ENCODE peak calls at places on chromosomes 6 and 20, in eight cellular contexts. B is GM12865, H is H9, U is endothelial cell, R is body of pancreas, Q is WTC11, M is OCI-LY7, F is A673. O is an unnamed sample.

GRCh38 chr20:3367125-3367524 is 40.3 kb downstream of the DNAAF9 start:
- DNase-seq in B (no peak), H (no peak), U (no peak), R (no peak), Q (no peak), M (no peak), F (no peak), O (no peak)

GRCh38 chr6:93407186-93407585 is 12.2 kb downstream of the EPHA7 start:
- DNase-seq in B (no peak), H (no peak), U (no peak), R (no peak), Q (no peak), M (no peak), F (peak), O (no peak)

GRCh38 chr6:77034161-77034560 is 429.1 kb downstream of the HTR1B start:
- DNase-seq in B (no peak), H (peak), U (peak), R (no peak), Q (peak), M (no peak), F (no peak), O (no peak)

GRCh38 chr6:123940551-123940950 is 136.9 kb downstream of the NKAIN2 start:
- DNase-seq in B (no peak), H (no peak), U (no peak), R (no peak), Q (no peak), M (no peak), F (no peak), O (no peak)

GRCh38 chr6:161233986-161234620 is 39.8 kb downstream of the AGPAT4 start:
- DNase-seq in B (no peak), H (no peak), U (no peak), R (peak), Q (no peak), M (no peak), F (peak), O (no peak)

GRCh38 chr6:143427109-143427817 is 23.2 kb downstream of the ADAT2 start:
- DNase-seq in B (peak), H (peak), U (peak), R (peak), Q (peak), M (peak), F (peak), O (no peak)

GRCh38 chr20:53599910-53600632 is 6.4 kb upstream of the ZNF217 start:
- DNase-seq in B (no peak), H (no peak), U (no peak), R (no peak), Q (no peak), M (no peak), F (no peak), O (no peak)

GRCh38 chr20:15056231-15056630 is 718.8 kb upstream of the FLRT3 start:
- DNase-seq in B (no peak), H (no peak), U (no peak), R (no peak), Q (no peak), M (no peak), F (no peak), O (no peak)

GRCh38 chr6:164108869-164109769 is 694.6 kb downstream of the QKI start:
- DNase-seq in B (no peak), H (no peak), U (no peak), R (peak), Q (no peak), M (no peak), F (no peak), O (no peak)

GRCh38 chr20:4165984-4166725 is 150.8 kb upstream of the RNF24 start:
- DNase-seq in B (no peak), H (no peak), U (no peak), R (no peak), Q (no peak), M (no peak), F (no peak), O (no peak)

GRCh38 chr20:25418779-25419178 is 11.3 kb downstream of the GINS1 start:
- DNase-seq in B (no peak), H (no peak), U (no peak), R (no peak), Q (no peak), M (no peak), F (no peak), O (no peak)

GRCh38 chr6:36911946-36912555 is 26.3 kb downstream of the C6orf89 start:
- DNase-seq in B (peak), H (no peak), U (peak), R (peak), Q (no peak), M (peak), F (no peak), O (no peak)

GRCh38 chr6:85460951-85461805 is 11.3 kb downstream of the NT5E start:
- DNase-seq in B (peak), H (no peak), U (no peak), R (no peak), Q (no peak), M (peak), F (no peak), O (no peak)

GRCh38 chr6:11718031-11718430 is 60.6 kb downstream of the ADTRP start:
- DNase-seq in B (no peak), H (no peak), U (no peak), R (no peak), Q (no peak), M (no peak), F (no peak), O (no peak)

GRCh38 chr6:153170511-153170910 is 39.4 kb upstream of the RGS17 start:
- DNase-seq in B (no peak), H (no peak), U (no peak), R (no peak), Q (no peak), M (no peak), F (peak), O (no peak)

GRCh38 chr6:32198345-32198696 is 5.9 kb upstream of the GPSM3 start:
- DNase-seq in B (no peak), H (no peak), U (no peak), R (no peak), Q (no peak), M (no peak), F (no peak), O (no peak)

GRCh38 chr6:125899726-125900182 is 56.8 kb upstream of the HINT3 start:
- DNase-seq in B (no peak), H (peak), U (no peak), R (peak), Q (no peak), M (no peak), F (no peak), O (no peak)

GRCh38 chr20:62321521-62321948 is 18.7 kb downstream of the ADRM1 start:
- DNase-seq in B (peak), H (peak), U (no peak), R (no peak), Q (peak), M (peak), F (no peak), O (no peak)

GRCh38 chr6:4916954-4917561 is 86.8 kb downstream of the RPP40 start:
- DNase-seq in B (no peak), H (no peak), U (no peak), R (no peak), Q (no peak), M (no peak), F (no peak), O (no peak)

GRCh38 chr20:57176842-57177241 is 89.6 kb downstream of the BMP7 start:
- DNase-seq in B (no peak), H (no peak), U (no peak), R (no peak), Q (no peak), M (no peak), F (no peak), O (no peak)

GRCh38 chr6:119887671-119888070 is 538.1 kb upstream of the MAN1A1 start:
- DNase-seq in B (no peak), H (no peak), U (no peak), R (no peak), Q (no peak), M (no peak), F (no peak), O (no peak)

GRCh38 chr6:27168586-27169443 is 78.7 kb upstream of the PRSS16 start:
- DNase-seq in B (no peak), H (no peak), U (no peak), R (no peak), Q (no peak), M (no peak), F (no peak), O (no peak)

GRCh38 chr6:95109212-95109611 is 468.1 kb upstream of the MANEA start:
- DNase-seq in B (no peak), H (no peak), U (no peak), R (no peak), Q (no peak), M (no peak), F (no peak), O (no peak)

GRCh38 chr20:37781626-37782025 is 87.8 kb downstream of the CTNNBL1 start:
- DNase-seq in B (peak), H (no peak), U (no peak), R (no peak), Q (no peak), M (no peak), F (no peak), O (no peak)

GRCh38 chr6:12536416-12536815 is 180.2 kb upstream of the PHACTR1 start:
- DNase-seq in B (no peak), H (no peak), U (no peak), R (no peak), Q (no peak), M (no peak), F (peak), O (no peak)

GRCh38 chr6:157558049-157558448 is 177.1 kb downstream of the ZDHHC14 start:
- DNase-seq in B (no peak), H (no peak), U (no peak), R (no peak), Q (no peak), M (peak), F (no peak), O (peak)

GRCh38 chr6:90983462-90983861 is 396.6 kb upstream of the MAP3K7 start:
- DNase-seq in B (no peak), H (no peak), U (no peak), R (no peak), Q (no peak), M (no peak), F (no peak), O (no peak)

GRCh38 chr6:116616757-116617093 is 446 bp downstream of the RSPH4A start:
- DNase-seq in B (peak), H (peak), U (peak), R (peak), Q (peak), M (no peak), F (peak), O (no peak)

GRCh38 chr6:29602564-29603361 is 17.8 kb downstream of the OR2H2 start:
- DNase-seq in B (peak), H (peak), U (peak), R (no peak), Q (peak), M (peak), F (peak), O (no peak)

GRCh38 chr20:62665826-62666735 is 23.8 kb downstream of the SLCO4A1 start:
- DNase-seq in B (no peak), H (no peak), U (no peak), R (no peak), Q (no peak), M (no peak), F (no peak), O (no peak)

GRCh38 chr6:3209114-3210023 is 18.1 kb downstream of the TUBB2B start:
- DNase-seq in B (peak), H (peak), U (no peak), R (no peak), Q (peak), M (peak), F (peak), O (no peak)
- TF ChIP-seq CTCF in B (no peak), H (peak), U (no peak), R (no peak), Q (no peak), M (no peak), F (no peak), O (no peak)

GRCh38 chr20:10463622-10464021 is 28.5 kb downstream of the SLX4IP start:
- DNase-seq in B (no peak), H (no peak), U (no peak), R (no peak), Q (no peak), M (no peak), F (no peak), O (no peak)

GRCh38 chr20:10469599-10469998 is 34.5 kb downstream of the SLX4IP start:
- DNase-seq in B (peak), H (no peak), U (peak), R (peak), Q (no peak), M (peak), F (peak), O (no peak)

GRCh38 chr20:10467985-10468845 is 33.1 kb downstream of the SLX4IP start:
- DNase-seq in B (no peak), H (no peak), U (no peak), R (no peak), Q (no peak), M (no peak), F (no peak), O (no peak)

GRCh38 chr20:10466855-10467254 is 31.8 kb downstream of the SLX4IP start:
- DNase-seq in B (no peak), H (no peak), U (no peak), R (no peak), Q (no peak), M (no peak), F (peak), O (no peak)

DNA sequence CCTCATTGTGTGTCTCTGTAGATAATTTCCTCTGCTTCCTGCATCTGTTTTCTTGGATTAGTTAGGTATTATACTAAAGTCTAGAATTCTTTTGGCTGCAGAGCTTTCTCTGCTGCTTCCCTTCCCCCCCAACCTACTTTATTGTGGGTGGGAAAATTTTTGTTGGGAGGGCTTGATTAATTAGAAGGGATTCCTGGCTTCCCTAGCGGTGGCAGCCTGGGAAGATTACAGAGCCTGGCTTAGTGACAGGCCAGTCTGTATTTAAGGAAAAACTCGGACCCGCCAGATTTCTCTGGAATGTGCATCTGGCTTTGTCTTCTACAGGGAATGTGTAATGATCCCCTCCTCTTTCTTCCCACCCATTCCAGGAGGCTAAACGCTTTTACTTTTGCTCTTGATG is 31.2 kb downstream of the SLX4IP start:
- DNase-seq in B (no peak), H (peak), U (peak), R (no peak), Q (peak), M (no peak), F (peak), O (no peak)
- TF ChIP-seq CTCF in B (no peak), H (peak), U (no peak), R (no peak), Q (no peak), M (no peak), F (no peak), O (no peak)

GRCh38 chr6:44128020-44128917 is 915 bp downstream of the TMEM63B start:
- DNase-seq in B (peak), H (peak), U (peak), R (peak), Q (peak), M (peak), F (no peak), O (no peak)
- TF ChIP-seq CTCF in B (no peak), H (peak), U (no peak), R (no peak), Q (no peak), M (peak), F (no peak), O (no peak)

GRCh38 chr6:150620763-150621162 is 21.1 kb downstream of the PLEKHG1 start:
- DNase-seq in B (no peak), H (no peak), U (no peak), R (no peak), Q (no peak), M (no peak), F (no peak), O (no peak)
- TF ChIP-seq CTCF in B (no peak), H (no peak), U (no peak), R (no peak), Q (no peak), M (no peak), F (no peak), O (no peak)

GRCh38 chr6:129385117-129385516 is 324.9 kb downstream of the ARHGAP18 start:
- DNase-seq in B (no peak), H (no peak), U (no peak), R (no peak), Q (no peak), M (no peak), F (no peak), O (no peak)

GRCh38 chr6:129381885-129382284 is 328.1 kb downstream of the ARHGAP18 start:
- DNase-seq in B (no peak), H (no peak), U (no peak), R (no peak), Q (no peak), M (no peak), F (no peak), O (no peak)
- TF ChIP-seq CTCF in B (no peak), H (no peak), U (no peak), R (no peak), Q (no peak), M (no peak), F (no peak), O (no peak)